ENCODE peak calls at places on chromosome 19, in ten cellular contexts. D is activated CD4-positive, alpha-beta T cell treated with anti-CD3 and anti-CD28 coated beads, Interleukin-2, amount 10 ng/mL, durations not matched to agents 24 days and 14 days; W is mesenteric fat pad; T is nephron progenitor cell; B is neural crest cell; U is effector CD4-positive, alpha-beta T cell; I is T-helper 17 cell; Y is endothelial cell; O is NCI-H1417; X is nucleus accumbens. H is an unnamed sample.

GRCh38 chr19:1261863-1262686 is 7.1 kb upstream of the CIRBP start:
- DNase-seq in B (no peak), U (peak; percentile 47), T (no peak), O (peak; percentile 54), W (no peak), X (peak; percentile 63), Y (no peak), D (peak; percentile 78), I (peak; percentile 46), H (no peak)

GRCh38 chr19:1851581-1852293 is 3.5 kb upstream of the REXO1 start:
- DNase-seq in O (peak; percentile 75), T (no peak), X (peak; percentile 50), Y (peak; percentile 19), U (peak; percentile 68), B (no peak), D (peak; percentile 81), I (no peak), W (no peak), H (no peak)

GRCh38 chr19:11017275-11018035 is 56.6 kb downstream of the SMARCA4 start:
- DNase-seq in T (no peak), O (no peak), I (no peak), D (no peak), W (no peak), Y (no peak), X (no peak), U (no peak), B (no peak), H (no peak)

GRCh38 chr19:10553087-10553667 is 9.5 kb downstream of the ATG4D start:
- DNase-seq in X (no peak), W (no peak), I (no peak), U (no peak), B (no peak), D (no peak), T (no peak), O (no peak), Y (no peak), H (no peak)

GRCh38 chr19:55437410-55437809 is 5.7 kb downstream of the SHISA7 start:
- DNase-seq in W (no peak), D (peak; percentile 77), Y (peak; percentile 78), X (peak; percentile 16), I (no peak), O (no peak), U (no peak), T (peak; percentile 93), B (peak; percentile 65), H (no peak)

GRCh38 chr19:54439174-54439851 is 9.7 kb upstream of the LENG8 start:
- DNase-seq in I (no peak), O (no peak), T (peak; percentile 63), U (no peak), D (peak; percentile 77), X (peak; percentile 75), W (peak; percentile 89), Y (peak; percentile 66), B (peak; percentile 59), H (no peak)

GRCh38 chr19:11269408-11269807 is 7.1 kb upstream of the DOCK6 start:
- DNase-seq in I (no peak), W (no peak), X (no peak), O (no peak), T (no peak), B (no peak), D (no peak), U (no peak), Y (no peak), H (no peak)

GRCh38 chr19:33624586-33625153 is 2.9 kb downstream of the CHST8 start:
- DNase-seq in I (no peak), X (no peak), D (no peak), U (no peak), B (no peak), Y (no peak), O (no peak), T (peak; percentile 28), W (no peak), H (no peak)

GRCh38 chr19:48596679-48597465 is 9.7 kb upstream of the SPACA4 start:
- DNase-seq in X (no peak), D (peak; percentile 82), B (no peak), W (no peak), O (no peak), T (no peak), Y (no peak), U (peak; percentile 25), I (no peak), H (peak; percentile 35)

GRCh38 chr19:48754950-48755645 is at the start of gene FGF21:
- DNase-seq in W (no peak), D (no peak), I (no peak), X (no peak), T (no peak), Y (no peak), U (no peak), B (no peak), O (peak; percentile 14), H (no peak)

GRCh38 chr19:35344511-35345031 is 3.1 kb upstream of the FFAR1 start:
- DNase-seq in I (peak; percentile 3), X (no peak), T (no peak), O (no peak), B (no peak), W (peak; percentile 47), Y (no peak), U (no peak), D (no peak), H (no peak)

GRCh38 chr19:4581381-4582111 is 22.1 kb upstream of the SEMA6B start:
- DNase-seq in I (no peak), O (peak; percentile 64), U (no peak), B (peak; percentile 44), D (peak; percentile 64), W (no peak), T (peak; percentile 76), Y (no peak), X (peak; percentile 8), H (no peak)

GRCh38 chr19:48346161-48346560 is 17.6 kb downstream of the TMEM143 start:
- DNase-seq in I (no peak), O (no peak), Y (no peak), D (no peak), W (no peak), X (no peak), B (no peak), U (no peak), T (no peak), H (no peak)

GRCh38 chr19:52557231-52557995 is 12.7 kb upstream of the ZNF701 start:
- DNase-seq in D (no peak), U (no peak), T (no peak), X (no peak), I (no peak), Y (no peak), B (no peak), W (no peak), O (no peak), H (no peak)

GRCh38 chr19:18433039-18433691 is 4.8 kb downstream of the ISYNA1 start:
- DNase-seq in U (no peak), D (peak; percentile 69), O (no peak), I (no peak), X (no peak), B (no peak), W (no peak), T (peak; percentile 64), Y (no peak), H (no peak)

GRCh38 chr19:43618921-43619261 is 538 bp downstream of the ZNF428 start:
- DNase-seq in B (peak; percentile 47), Y (peak; percentile 35), O (no peak), U (no peak), X (peak; percentile 51), I (no peak), D (no peak), T (no peak), W (no peak), H (no peak)

GRCh38 chr19:41599175-41599966 is 23.4 kb downstream of the CEACAM21 start:
- DNase-seq in O (peak; percentile 59), X (no peak), D (no peak), T (no peak), I (no peak), W (no peak), Y (no peak), U (no peak), B (no peak), H (no peak)

GRCh38 chr19:35741216-35741541 is 1.1 kb downstream of the IGFLR1 start:
- DNase-seq in W (no peak), U (no peak), Y (no peak), I (no peak), O (no peak), T (no peak), X (no peak), B (no peak), D (no peak), H (no peak)

GRCh38 chr19:37778613-37779138 is 710 bp downstream of the ZNF573 start:
- DNase-seq in O (no peak), X (no peak), U (no peak), Y (no peak), T (no peak), D (no peak), I (no peak), W (no peak), B (no peak), H (no peak)

GRCh38 chr19:18091217-18091608 is 4.5 kb upstream of the IL12RB1 start:
- DNase-seq in O (no peak), T (no peak), Y (no peak), D (peak; percentile 93), W (no peak), X (no peak), U (peak; percentile 71), I (peak; percentile 70), B (no peak), H (peak; percentile 78)

GRCh38 chr19:7705387-7706187 is 3.7 kb upstream of the FCER2 start:
- DNase-seq in U (peak; percentile 60), D (peak; percentile 89), Y (no peak), W (no peak), X (no peak), T (no peak), O (no peak), B (no peak), I (peak; percentile 64), H (peak; percentile 62)